ENCODE peak calls at places on chromosome 20, in seven cellular contexts. D, E, I, O, M, Y and L are unnamed samples.

GRCh38 chr20:34716921-34717229 is 12.7 kb downstream of the TP53INP2 start:
- DNase-seq in D (no peak), E (no peak), I (no peak), O (no peak), M (no peak), Y (no peak), L (no peak)

GRCh38 chr20:32772046-32772445 is 9.9 kb downstream of the DNMT3B start:
- DNase-seq in D (no peak), E (no peak), I (no peak), O (no peak), M (no peak), Y (no peak), L (no peak)

GRCh38 chr20:60254901-60255411 is 296.7 kb downstream of the CDH26 start:
- DNase-seq in D (no peak), E (no peak), I (no peak), O (peak; percentile 80), M (no peak), Y (no peak), L (no peak)

GRCh38 chr20:21936720-21937380 is 231.4 kb downstream of the PAX1 start:
- DNase-seq in D (no peak), E (no peak), I (no peak), O (no peak), M (no peak), Y (no peak), L (no peak)

GRCh38 chr20:3934628-3935027 is 45.4 kb downstream of the PANK2 start:
- DNase-seq in D (no peak), E (no peak), I (no peak), O (peak; percentile 40), M (no peak), Y (no peak), L (no peak)

GRCh38 chr20:10848810-10849370 is 175.1 kb upstream of the JAG1 start:
- DNase-seq in D (peak; percentile 19), E (no peak), I (no peak), O (peak; percentile 88), M (no peak), Y (no peak), L (no peak)

GRCh38 chr20:35093245-35093884 is 758 bp upstream of the TRPC4AP start:
- DNase-seq in D (no peak), E (no peak), I (no peak), O (peak; percentile 50), M (no peak), Y (no peak), L (no peak)

GRCh38 chr20:32189691-32190607 is 17.6 kb downstream of the PLAGL2 start:
- DNase-seq in D (peak; percentile 50), E (no peak), I (peak; percentile 46), O (peak; percentile 20), M (no peak), Y (peak; percentile 87), L (no peak)

GRCh38 chr20:5504061-5504739 is 187.4 kb upstream of the PROKR2 start:
- DNase-seq in D (peak; percentile 77), E (no peak), I (peak; percentile 35), O (peak; percentile 35), M (no peak), Y (no peak), L (no peak)

GRCh38 chr20:51156041-51156795 is 133.3 kb upstream of the KCNG1 start:
- DNase-seq in D (no peak), E (no peak), I (no peak), O (peak; percentile 16), M (no peak), Y (peak; percentile 75), L (no peak)

GRCh38 chr20:44649976-44650375 is 1.5 kb downstream of the ADA start:
- DNase-seq in D (no peak), E (peak; percentile 27), I (no peak), O (no peak), M (no peak), Y (no peak), L (no peak)

GRCh38 chr20:21397341-21398108 is at the start of gene NKX2-4:
- DNase-seq in D (no peak), E (no peak), I (no peak), O (no peak), M (no peak), Y (no peak), L (no peak)

GRCh38 chr20:1332749-1333300 is 3.9 kb upstream of the SDCBP2 start:
- DNase-seq in D (no peak), E (no peak), I (no peak), O (no peak), M (no peak), Y (no peak), L (peak; percentile 17)

GRCh38 chr20:38999965-39000910 is 38.1 kb downstream of the DHX35 start:
- DNase-seq in D (no peak), E (no peak), I (no peak), O (no peak), M (no peak), Y (no peak), L (no peak)

GRCh38 chr20:38214256-38214870 is 46.2 kb downstream of the KIAA1755 start:
- DNase-seq in D (no peak), E (no peak), I (no peak), O (no peak), M (no peak), Y (no peak), L (no peak)

GRCh38 chr20:48467622-48468021 is 360.2 kb downstream of the PREX1 start:
- DNase-seq in D (no peak), E (peak; percentile 49), I (no peak), O (no peak), M (peak; percentile 40), Y (no peak), L (no peak)

GRCh38 chr20:4681971-4682370 is 39.7 kb upstream of the PRND start:
- DNase-seq in D (no peak), E (no peak), I (no peak), O (peak; percentile 70), M (no peak), Y (no peak), L (no peak)

GRCh38 chr20:53642196-53643030 is 48.8 kb upstream of the ZNF217 start:
- DNase-seq in D (no peak), E (peak; percentile 53), I (peak; percentile 26), O (no peak), M (peak; percentile 47), Y (no peak), L (no peak)

GRCh38 chr20:58702859-58703648 is 10.5 kb downstream of the NPEPL1 start:
- DNase-seq in D (peak; percentile 5), E (no peak), I (no peak), O (no peak), M (no peak), Y (peak; percentile 75), L (no peak)
- TF ChIP-seq CTCF in D (peak; percentile 24), E (peak; percentile 67), I (peak; percentile 42), O (no peak), M (no peak), Y (peak; percentile 12), L (no peak)

DNA sequence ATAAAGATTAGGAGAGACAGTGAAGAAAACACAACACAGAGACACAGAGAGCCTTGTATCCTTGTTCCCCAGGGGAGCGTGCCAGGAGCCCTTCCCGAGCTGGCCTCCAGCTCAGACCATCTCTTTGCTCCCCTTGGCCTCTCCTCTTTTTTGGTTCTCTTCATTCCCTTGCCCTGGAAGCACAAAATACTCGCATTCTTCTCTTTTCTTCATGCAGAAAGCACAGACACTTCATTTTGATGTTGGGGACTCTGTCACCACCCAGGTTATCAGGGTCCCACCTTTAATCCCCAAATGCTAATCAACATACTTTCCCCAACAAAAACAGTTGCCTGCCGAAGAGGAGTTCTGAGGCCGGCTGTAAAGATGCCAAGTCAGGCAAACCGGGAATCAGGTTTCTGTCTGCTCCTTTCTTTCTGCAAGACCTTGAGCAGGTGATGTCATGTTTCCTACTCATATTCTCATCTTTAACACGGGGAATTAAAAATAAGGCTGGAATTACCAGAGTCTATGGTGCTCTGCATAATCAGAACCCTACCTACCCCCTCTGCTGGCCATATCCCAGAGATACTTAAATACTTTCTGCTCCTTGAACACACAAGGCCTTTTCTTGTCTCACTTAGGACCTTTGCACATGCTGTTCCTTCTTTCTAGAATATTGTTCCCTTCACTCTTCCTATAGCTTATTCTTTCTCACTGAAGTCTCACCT is 21.7 kb downstream of the TGM6 start:
- DNase-seq in D (no peak), E (no peak), I (no peak), O (peak; percentile 46), M (no peak), Y (peak; percentile 23), L (no peak)
- TF ChIP-seq CTCF in D (no peak), E (peak; percentile 59), I (peak; percentile 27), O (peak; percentile 61), M (peak; percentile 8), Y (peak; percentile 25), L (no peak)

GRCh38 chr20:58911309-58911708 is 58.8 kb downstream of the GNAS start:
- DNase-seq in D (no peak), E (no peak), I (no peak), O (no peak), M (no peak), Y (no peak), L (no peak)
- TF ChIP-seq CTCF in D (no peak), E (no peak), I (no peak), O (no peak), M (no peak), Y (no peak), L (no peak)

GRCh38 chr20:19583532-19584175 is 174.4 kb upstream of the RIN2 start:
- DNase-seq in D (peak; percentile 68), E (peak; percentile 11), I (peak; percentile 91), O (peak; percentile 26), M (no peak), Y (no peak), L (peak; percentile 61)
- TF ChIP-seq CTCF in D (peak; percentile 82), E (peak; percentile 76), I (peak; percentile 90), O (peak; percentile 84), M (no peak), Y (peak; percentile 47), L (no peak)

GRCh38 chr20:8800089-8800488 is 268.8 kb upstream of the PLCB4 start:
- DNase-seq in D (no peak), E (no peak), I (no peak), O (no peak), M (no peak), Y (no peak), L (no peak)
- TF ChIP-seq CTCF in D (peak; percentile 18), E (peak; percentile 45), I (no peak), O (no peak), M (no peak), Y (no peak), L (no peak)

DNA sequence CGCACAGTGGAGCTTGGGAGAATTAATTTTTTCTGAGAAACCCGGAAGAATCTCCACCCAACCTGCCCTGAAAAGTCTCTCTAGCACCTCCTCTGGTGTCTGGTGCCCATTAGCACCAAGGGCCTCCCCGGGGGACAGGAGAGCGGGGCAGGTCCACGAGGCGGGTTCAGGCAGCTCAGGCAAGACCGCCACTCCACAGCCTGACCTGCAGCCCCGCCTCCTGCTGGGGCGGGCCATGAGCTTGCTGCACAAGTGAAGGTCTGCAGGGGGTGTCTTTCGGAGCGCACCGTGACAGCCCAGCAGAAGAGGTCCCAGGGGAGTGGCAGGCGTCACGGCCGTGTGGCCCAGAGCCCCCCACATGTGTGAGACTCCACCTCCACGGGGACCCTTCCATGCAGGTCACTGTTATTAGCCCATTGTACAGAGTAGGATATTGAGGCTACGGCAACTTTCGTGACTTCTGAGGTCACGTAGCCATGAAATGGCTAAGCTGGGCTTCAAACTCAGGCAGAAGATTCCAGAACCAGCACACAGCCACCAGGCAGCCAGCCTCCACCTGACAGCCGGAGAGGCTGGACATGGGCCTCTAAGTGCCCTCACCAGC is 63.9 kb upstream of the SLCO4A1 start:
- DNase-seq in D (no peak), E (peak; percentile 23), I (no peak), O (no peak), M (no peak), Y (no peak), L (no peak)
- TF ChIP-seq CTCF in D (no peak), E (peak; percentile 40), I (no peak), O (no peak), M (no peak), Y (no peak), L (no peak)